ENCODE peak calls at places on chromosomes 2 and 18, in ten cellular contexts. F, I, R, E, U, G, B, D, M and O are unnamed samples.

GRCh38 chr2:49306925-49307324 is 152.6 kb upstream of the FSHR start:
- DNase-seq in E (no peak), F (no peak), I (no peak), B (no peak), R (no peak), M (no peak), G (no peak), U (no peak), D (no peak), O (no peak)

GRCh38 chr2:225660262-225661091 is 261.0 kb downstream of the NYAP2 start:
- DNase-seq in U (peak), M (peak), E (peak), F (peak), R (peak), G (peak), D (peak), B (peak), I (peak), O (peak)

GRCh38 chr18:23887493-23887892 is 127.1 kb upstream of the TTC39C start:
- DNase-seq in G (no peak), M (no peak), B (no peak), E (no peak), U (no peak), R (no peak), I (peak), D (peak), F (no peak), O (no peak)

GRCh38 chr2:241508240-241508509 is 209 bp downstream of the STK25 start:
- DNase-seq in I (no peak), R (no peak), G (no peak), F (no peak), E (no peak), U (no peak), B (no peak), D (no peak), M (no peak), O (no peak)

GRCh38 chr2:104755026-104755856 is 98.7 kb upstream of the POU3F3 start:
- DNase-seq in R (peak), F (no peak), E (peak), I (no peak), G (peak), U (no peak), D (no peak), B (no peak), M (peak), O (no peak)

GRCh38 chr2:100733344-100734187 is 86.4 kb upstream of the NPAS2 start:
- DNase-seq in I (peak), F (peak), E (peak), D (peak), B (no peak), M (no peak), U (peak), G (peak), R (peak), O (no peak)

GRCh38 chr2:182784777-182785176 is 68.7 kb downstream of the DNAJC10 start:
- DNase-seq in U (peak), R (no peak), G (peak), D (peak), F (peak), E (peak), I (peak), M (no peak), B (no peak), O (peak)

GRCh38 chr2:121790276-121790956 is 35.0 kb downstream of the TSN start:
- DNase-seq in F (peak), M (no peak), G (peak), I (peak), B (no peak), U (no peak), D (peak), R (no peak), E (peak), O (peak)

GRCh38 chr2:64359892-64360657 is 93.9 kb upstream of the LGALSL start:
- DNase-seq in B (no peak), R (peak), G (peak), F (peak), D (peak), M (peak), U (no peak), I (peak), E (peak), O (no peak)

GRCh38 chr2:168256448-168256847 is 9.1 kb upstream of the STK39 start:
- DNase-seq in U (no peak), D (no peak), G (no peak), I (no peak), E (no peak), M (no peak), R (no peak), F (no peak), B (no peak), O (no peak)

GRCh38 chr2:17800219-17800618 is 16.0 kb upstream of the MSGN1 start:
- DNase-seq in D (peak), I (peak), R (no peak), F (peak), M (no peak), E (peak), B (no peak), U (no peak), G (no peak), O (no peak)

GRCh38 chr2:150644298-150645067 is 157.0 kb upstream of the RND3 start:
- DNase-seq in U (no peak), M (no peak), I (peak), F (peak), D (peak), G (no peak), R (no peak), B (no peak), E (peak), O (no peak)

GRCh38 chr2:1876352-1876751 is 132.0 kb upstream of the PXDN start:
- DNase-seq in G (no peak), D (no peak), U (no peak), F (no peak), M (no peak), R (no peak), E (no peak), I (no peak), B (no peak), O (no peak)

GRCh38 chr2:123179526-123179925 is 845.6 kb upstream of the CNTNAP5 start:
- DNase-seq in B (no peak), I (no peak), R (no peak), G (peak), D (no peak), E (no peak), M (no peak), U (peak), F (no peak), O (peak)

GRCh38 chr2:18721038-18721922 is 131.9 kb upstream of the NT5C1B start:
- DNase-seq in U (no peak), G (no peak), I (no peak), E (no peak), B (no peak), R (no peak), D (no peak), M (no peak), F (peak), O (no peak)

GRCh38 chr2:54579682-54580349 is 123.7 kb downstream of the SPTBN1 start:
- DNase-seq in D (no peak), F (no peak), B (no peak), G (no peak), R (no peak), M (no peak), U (no peak), E (no peak), I (no peak), O (no peak)

GRCh38 chr2:181124499-181124898 is 144.1 kb downstream of the UBE2E3 start:
- DNase-seq in F (no peak), G (no peak), D (peak), E (no peak), B (no peak), U (no peak), M (no peak), I (no peak), R (no peak), O (no peak)

GRCh38 chr2:46135936-46136335 is 161.3 kb upstream of the EPAS1 start:
- DNase-seq in D (peak), F (peak), G (peak), R (no peak), E (peak), I (no peak), M (no peak), B (no peak), U (no peak), O (no peak)

GRCh38 chr2:33215299-33215698 is 261.1 kb upstream of the RASGRP3 start:
- DNase-seq in D (peak), E (peak), R (no peak), B (no peak), F (peak), M (peak), U (no peak), G (no peak), I (peak), O (no peak)

GRCh38 chr2:191404568-191404991 is 159.4 kb downstream of the MYO1B start:
- DNase-seq in E (peak), G (no peak), F (peak), I (no peak), M (no peak), U (no peak), R (no peak), B (no peak), D (peak), O (no peak)

GRCh38 chr2:227079726-227080125 is 84.3 kb downstream of the COL4A4 start:
- DNase-seq in B (no peak), M (no peak), I (no peak), D (peak), F (peak), G (no peak), U (no peak), E (peak), R (no peak), O (no peak)

DNA sequence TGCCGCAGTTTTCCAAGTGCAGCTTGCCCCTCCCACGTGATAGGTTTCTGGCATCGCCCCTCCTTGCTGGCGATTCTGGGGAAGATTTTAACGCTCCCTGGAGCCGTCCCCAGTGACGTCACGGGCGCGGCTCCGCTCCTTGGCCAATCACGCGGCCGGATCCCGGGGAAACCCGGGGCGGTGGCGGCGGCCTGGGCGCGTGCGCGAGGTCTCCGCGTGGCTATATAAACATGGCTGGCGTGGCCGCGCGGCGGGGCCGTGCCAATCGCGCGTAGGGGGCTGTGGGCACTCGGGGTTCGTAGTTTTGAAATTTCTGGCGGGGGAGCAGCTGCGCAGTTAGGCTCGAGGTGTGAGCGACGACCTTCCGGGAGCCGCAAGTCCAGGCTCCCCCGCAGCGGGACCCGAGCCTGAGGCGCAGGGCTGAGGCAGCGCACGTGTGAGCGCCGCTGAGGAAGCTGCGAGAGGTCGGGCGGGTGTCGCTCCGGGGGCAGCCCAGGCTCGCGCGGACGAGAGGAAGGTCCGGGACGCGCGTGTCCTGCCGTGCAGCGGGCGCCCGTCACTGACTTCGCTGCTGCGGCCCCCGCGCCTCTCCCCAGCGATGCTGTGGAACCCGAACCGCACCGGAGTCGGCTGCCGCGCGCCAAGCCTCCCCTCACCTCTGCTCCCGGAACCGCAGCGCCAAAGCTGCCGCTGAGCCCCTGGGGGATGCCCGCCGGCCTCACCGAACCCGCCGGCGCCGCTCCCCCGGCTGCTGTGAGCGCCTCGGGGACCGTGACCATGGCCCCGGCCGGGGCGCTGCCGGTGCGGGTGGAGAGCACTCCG is at the start of gene TAF4B:
- DNase-seq in E (peak), B (peak), R (peak), I (peak), D (peak), U (peak), F (peak), M (peak), G (peak), O (peak)
- H3K9ac ChIP-seq in E (peak), B (peak), R (peak), I (peak), D (peak), U (peak), F (peak), M (peak), G (peak), O (peak)

GRCh38 chr2:27250652-27251379 is 12.0 kb downstream of the SLC30A3 start:
- DNase-seq in I (no peak), B (no peak), D (no peak), U (no peak), F (no peak), G (no peak), M (no peak), E (no peak), R (no peak), O (no peak)
- H3K9ac ChIP-seq in I (no peak), B (no peak), D (no peak), U (no peak), F (no peak), G (peak), M (no peak), E (no peak), R (no peak), O (peak)

GRCh38 chr2:202932425-202933138 is 20.5 kb downstream of the CARF start:
- DNase-seq in B (no peak), D (no peak), R (no peak), G (peak), U (no peak), M (no peak), E (peak), I (peak), F (peak), O (no peak)
- H3K9ac ChIP-seq in B (no peak), D (no peak), R (no peak), G (no peak), U (peak), M (no peak), E (peak), I (no peak), F (peak), O (no peak)

GRCh38 chr2:343355-343754 is 55.5 kb upstream of the ALKAL2 start:
- DNase-seq in I (no peak), M (no peak), R (no peak), D (no peak), E (no peak), B (no peak), U (no peak), G (no peak), F (no peak), O (no peak)
- H3K9ac ChIP-seq in I (no peak), M (no peak), R (no peak), D (no peak), E (no peak), B (no peak), U (no peak), G (no peak), F (no peak), O (no peak)

GRCh38 chr2:28624798-28625701 is 126.6 kb upstream of the PPP1CB start:
- DNase-seq in D (peak), G (peak), B (no peak), M (peak), R (peak), I (no peak), U (no peak), E (peak), F (no peak), O (peak)
- H3K9ac ChIP-seq in D (no peak), G (no peak), B (no peak), M (peak), R (no peak), I (no peak), U (no peak), E (no peak), F (peak), O (peak)

GRCh38 chr2:73111300-73112025 is 1.3 kb downstream of the RAB11FIP5 start:
- DNase-seq in R (peak), B (no peak), G (peak), E (peak), I (peak), U (peak), F (peak), D (peak), M (peak), O (no peak)
- H3K9ac ChIP-seq in R (peak), B (no peak), G (peak), E (peak), I (peak), U (no peak), F (peak), D (peak), M (peak), O (peak)

DNA sequence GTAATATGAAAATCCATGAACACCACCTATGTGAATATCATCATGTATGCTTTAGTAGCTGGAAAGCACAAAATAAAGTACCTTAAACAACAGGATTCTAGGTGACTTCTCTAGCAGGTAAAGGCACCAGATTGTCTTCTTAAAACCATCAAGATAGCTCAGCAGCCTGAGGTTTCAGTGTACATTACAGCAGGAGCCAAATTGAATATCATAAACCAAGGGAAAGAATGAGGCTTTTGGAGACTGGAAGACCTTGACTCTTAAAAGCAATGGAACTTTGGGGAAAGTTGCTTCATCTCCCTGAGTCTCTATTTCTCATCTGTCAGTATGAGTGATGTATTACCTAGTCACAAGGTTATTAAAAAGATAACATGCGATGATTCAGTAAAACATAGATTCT is 429.7 kb upstream of the SPHKAP start:
- DNase-seq in U (no peak), I (no peak), R (no peak), E (no peak), B (no peak), D (no peak), G (no peak), F (no peak), M (no peak), O (no peak)
- H3K9ac ChIP-seq in U (no peak), I (no peak), R (no peak), E (no peak), B (no peak), D (no peak), G (no peak), F (no peak), M (no peak), O (no peak)

GRCh38 chr2:159711562-159712193 is 628 bp upstream of the MARCHF7 start:
- DNase-seq in D (peak), R (no peak), E (no peak), F (no peak), U (no peak), G (no peak), M (no peak), B (no peak), I (no peak), O (no peak)

GRCh38 chr2:159710601-159711180 is 1.6 kb upstream of the MARCHF7 start:
- DNase-seq in F (no peak), R (no peak), B (no peak), G (peak), M (no peak), E (peak), D (peak), I (no peak), U (no peak), O (no peak)

GRCh38 chr2:159713691-159714585 is 1.6 kb downstream of the MARCHF7 start:
- DNase-seq in I (peak), E (peak), R (no peak), M (no peak), F (peak), G (peak), D (peak), U (no peak), B (no peak), O (no peak)

GRCh38 chr2:159712929-159713575 is 746 bp downstream of the MARCHF7 start:
- DNase-seq in B (no peak), M (no peak), D (no peak), I (peak), U (no peak), E (peak), F (peak), G (no peak), R (no peak), O (no peak)

GRCh38 chr2:159712194-159712928 is at the start of gene MARCHF7:
- DNase-seq in D (peak), B (peak), F (peak), E (peak), R (peak), I (peak), U (peak), M (peak), G (peak), O (peak)
- H3K9ac ChIP-seq in D (peak), B (peak), F (peak), E (peak), R (peak), I (peak), U (peak), M (peak), G (peak), O (peak)

DNA sequence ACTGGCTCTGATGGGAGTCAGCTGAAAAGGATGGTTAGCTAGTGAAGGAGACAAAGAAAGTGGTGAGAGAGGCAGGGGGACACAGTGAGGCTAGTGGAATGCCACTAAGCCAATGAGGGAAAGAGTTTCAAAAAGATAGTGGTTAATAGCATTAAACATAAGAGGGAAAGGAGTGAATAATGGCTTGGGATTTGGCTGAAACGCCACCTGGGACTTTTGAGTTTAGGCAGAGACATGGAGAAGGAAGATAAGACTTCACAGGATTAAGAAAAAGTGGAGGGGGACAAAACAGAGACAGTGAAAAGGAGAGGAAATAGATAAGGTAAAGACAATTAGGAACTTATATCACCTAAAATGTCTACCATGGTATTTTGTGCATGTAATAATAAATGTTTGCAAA is 6.9 kb downstream of the CD28 start:
- DNase-seq in I (no peak), M (no peak), F (no peak), G (peak), B (no peak), R (no peak), E (no peak), U (no peak), D (no peak), O (no peak)
- H3K9ac ChIP-seq in I (no peak), M (no peak), F (no peak), G (peak), B (no peak), R (no peak), E (no peak), U (no peak), D (no peak), O (no peak)

DNA sequence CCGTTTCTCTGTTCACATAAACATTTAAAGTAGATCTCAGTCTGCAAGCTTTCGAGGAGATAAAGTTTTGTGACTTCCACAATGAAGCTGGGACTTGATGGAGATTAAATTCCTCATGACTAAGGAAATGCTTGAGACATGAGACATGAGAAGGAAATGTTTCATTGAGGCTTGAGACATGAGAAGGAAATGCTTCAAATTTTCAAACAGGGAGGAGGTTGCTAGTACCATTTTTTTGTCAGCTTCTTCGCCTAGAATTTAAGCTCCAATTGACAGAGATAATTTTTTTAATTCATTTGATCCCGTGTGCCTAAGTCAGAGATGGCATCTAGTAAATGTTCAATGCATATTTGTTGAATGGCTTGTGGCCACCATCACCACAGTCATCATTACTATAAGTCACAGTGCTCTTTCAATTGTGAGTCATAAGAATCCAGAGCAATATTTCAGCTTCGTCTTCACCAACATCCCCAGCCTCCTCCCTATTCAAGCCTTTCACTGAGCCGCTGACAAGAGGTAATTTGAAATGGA is 543 bp upstream of the MARCHF4 start:
- DNase-seq in B (no peak), I (peak), F (peak), E (peak), G (peak), R (no peak), M (no peak), U (no peak), D (peak), O (no peak)
- H3K9ac ChIP-seq in B (no peak), I (no peak), F (peak), E (peak), G (no peak), R (no peak), M (no peak), U (no peak), D (peak), O (no peak)